ENCODE peak calls at places on chromosome 18, in eight cellular contexts. J is aorta, M is left lung, E is left ventricle myocardium inferior, O is colonic mucosa, W is body of pancreas, U is ascending aorta, T is tibial artery. B is an unnamed sample. For H3K4me1, the result is how much of the 10 kb centered on the place peaks cover.

GRCh38 chr18:49447810-49448745 is 12.4 kb downstream of the DYM start:
- DNase-seq in W (no peak), U (no peak), M (no peak), J (no peak), O (peak), T (no peak), E (no peak), B (no peak)

GRCh38 chr18:11570770-11571169 is 38.6 kb upstream of the SLC35G4 start:
- DNase-seq in J (no peak), T (no peak), U (no peak), W (no peak), O (no peak), E (no peak), M (no peak), B (no peak)

GRCh38 chr18:25287096-25287495 is 64.9 kb downstream of the ZNF521 start:
- DNase-seq in E (no peak), T (no peak), W (no peak), M (no peak), J (no peak), U (no peak), O (no peak), B (no peak)

GRCh38 chr18:35430721-35431441 is 53.7 kb upstream of the ZNF396 start:
- DNase-seq in W (no peak), T (no peak), U (no peak), E (no peak), M (no peak), O (no peak), J (no peak), B (no peak)

GRCh38 chr18:32730620-32731021 is 42.2 kb downstream of the KLHL14 start:
- DNase-seq in T (no peak), E (no peak), M (no peak), O (no peak), W (no peak), U (no peak), J (no peak), B (no peak)

GRCh38 chr18:54843302-54843701 is 15.0 kb downstream of the RAB27B start:
- DNase-seq in M (no peak), J (no peak), E (no peak), U (no peak), O (no peak), T (no peak), W (no peak), B (no peak)

GRCh38 chr18:40949138-40949949 is 1005.7 kb upstream of the PIK3C3 start:
- DNase-seq in M (peak), J (no peak), W (no peak), O (no peak), U (no peak), E (no peak), T (no peak), B (no peak)

GRCh38 chr18:61551586-61551985 is 218.4 kb downstream of the CDH20 start:
- DNase-seq in J (no peak), M (no peak), W (peak), E (no peak), T (no peak), O (peak), U (no peak), B (peak)

GRCh38 chr18:29154758-29155725 is 978.1 kb upstream of the CDH2 start:
- DNase-seq in M (no peak), E (no peak), U (no peak), O (no peak), T (no peak), W (peak), J (no peak), B (no peak)

GRCh38 chr18:275486-275885 is 7.6 kb upstream of the THOC1 start:
- DNase-seq in W (no peak), E (no peak), U (no peak), T (no peak), M (no peak), J (no peak), O (no peak), B (no peak)

GRCh38 chr18:79484661-79485621 is 89.2 kb downstream of the NFATC1 start:
- DNase-seq in M (peak), E (peak), U (peak), W (peak), J (peak), O (no peak), T (peak), B (peak)

GRCh38 chr18:74946646-74947045 is 262.3 kb downstream of the PTGR3 start:
- DNase-seq in M (no peak), U (no peak), T (no peak), E (no peak), O (no peak), W (no peak), J (no peak), B (no peak)

GRCh38 chr18:76256897-76257500 is 238.0 kb downstream of the ZNF516 start:
- DNase-seq in W (peak), O (no peak), J (no peak), E (no peak), T (no peak), U (no peak), M (no peak), B (peak)

GRCh38 chr18:21684731-21685130 is 19.8 kb downstream of the ABHD3 start:
- DNase-seq in J (no peak), O (no peak), W (no peak), U (no peak), E (no peak), M (no peak), T (no peak), B (no peak)

GRCh38 chr18:21686282-21687105 is 18.1 kb downstream of the ABHD3 start:
- DNase-seq in T (no peak), E (no peak), W (no peak), M (no peak), J (no peak), O (peak), U (no peak), B (no peak)

GRCh38 chr18:21680148-21680547 is 24.4 kb downstream of the ABHD3 start:
- DNase-seq in U (no peak), J (no peak), O (no peak), W (no peak), T (no peak), E (no peak), M (no peak), B (no peak)

GRCh38 chr18:21678897-21679296 is 25.7 kb downstream of the ABHD3 start:
- DNase-seq in E (no peak), U (no peak), W (no peak), J (no peak), O (no peak), T (no peak), M (no peak), B (no peak)

DNA sequence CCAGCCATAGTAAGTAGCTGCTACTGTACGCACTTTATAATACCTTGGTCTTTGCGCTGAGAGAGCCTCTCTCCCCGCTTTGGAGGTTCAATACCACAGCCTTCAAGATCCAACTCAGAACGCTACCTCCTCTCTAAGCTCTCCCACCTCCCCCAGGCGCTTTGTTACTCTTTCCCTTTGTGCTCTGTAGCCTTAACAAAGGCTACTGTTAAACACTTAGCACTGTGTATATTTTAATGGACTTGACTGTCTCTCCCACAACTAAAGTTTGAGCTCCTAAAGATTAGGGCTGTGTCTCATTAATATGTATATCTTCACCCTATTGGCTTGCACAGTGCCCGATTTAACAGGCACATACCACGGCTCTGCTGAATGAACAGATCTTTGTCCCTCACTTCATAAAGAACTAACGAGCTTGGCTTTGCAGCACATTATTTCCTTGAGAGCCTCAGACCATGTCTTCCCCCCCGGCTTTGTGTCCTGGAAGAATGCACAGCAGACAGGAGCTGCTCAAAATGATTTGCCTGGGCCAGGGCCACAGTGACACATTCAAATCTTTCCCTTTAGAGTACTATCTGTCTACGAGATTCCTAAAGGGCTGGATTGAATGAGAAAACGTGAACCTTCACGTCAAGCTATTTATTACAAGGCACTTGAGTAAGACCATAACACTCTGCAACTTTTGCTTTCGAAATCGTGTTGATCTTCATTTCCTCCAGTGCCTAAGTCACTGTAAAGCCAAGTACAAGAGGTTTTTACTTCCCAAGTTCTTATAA is 22.1 kb downstream of the ABHD3 start:
- DNase-seq in W (peak), O (no peak), T (no peak), M (no peak), U (no peak), J (no peak), E (no peak), B (peak)
- H3K4me3 ChIP-seq in W (no peak), O (peak), T (peak), M (peak), U (peak), J (peak), E (peak), B (peak)

DNA sequence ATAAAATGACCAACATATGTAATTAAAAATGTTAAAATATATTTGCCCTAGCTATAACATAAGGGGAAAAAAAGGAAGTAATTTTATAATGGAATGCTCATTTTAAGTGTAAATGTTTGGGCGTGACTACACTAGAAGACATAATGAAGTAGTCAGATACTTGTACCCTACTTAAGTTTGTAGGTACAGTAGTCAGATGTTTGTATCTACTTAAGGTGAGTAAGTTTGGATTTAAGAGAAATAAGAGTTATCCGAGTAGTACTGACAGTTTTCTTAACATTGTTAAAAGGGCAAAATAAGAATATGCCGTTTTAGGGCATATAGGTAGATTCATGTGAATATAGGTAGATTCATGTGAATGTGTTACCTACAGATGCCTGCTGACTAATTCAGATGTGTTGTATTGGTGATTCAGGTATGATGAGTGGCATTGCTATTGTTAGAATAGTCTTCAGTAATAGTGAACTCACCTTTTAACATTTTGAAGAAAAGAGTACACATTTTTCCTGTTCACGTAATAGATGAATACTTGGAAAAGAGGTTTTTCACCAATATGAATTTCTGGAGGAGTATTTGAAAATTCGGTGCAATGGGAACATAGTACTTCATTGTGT is 14.9 kb downstream of the VAPA start:
- DNase-seq in W (no peak), T (no peak), U (no peak), J (no peak), M (no peak), O (no peak), E (no peak), B (no peak)
- H3K4me1 ChIP-seq in W (half or more), T (under half), U (under half), J (under half), M (under half), O (under half), E (half or more), B (half or more)

GRCh38 chr18:62899534-62899933 is 184.2 kb downstream of the PHLPP1 start:
- DNase-seq in M (no peak), E (no peak), T (no peak), O (no peak), U (no peak), W (no peak), J (no peak), B (no peak)
- H3K27ac ChIP-seq in M (no peak), E (no peak), T (no peak), O (no peak), U (no peak), W (no peak), J (no peak), B (no peak)

GRCh38 chr18:9321017-9321452 is 13.5 kb upstream of the TWSG1 start:
- DNase-seq in T (no peak), J (no peak), U (no peak), M (no peak), E (no peak), W (no peak), O (no peak), B (no peak)
- H3K4me3 ChIP-seq in T (no peak), J (no peak), U (no peak), M (no peak), E (no peak), W (no peak), O (no peak), B (no peak)

DNA sequence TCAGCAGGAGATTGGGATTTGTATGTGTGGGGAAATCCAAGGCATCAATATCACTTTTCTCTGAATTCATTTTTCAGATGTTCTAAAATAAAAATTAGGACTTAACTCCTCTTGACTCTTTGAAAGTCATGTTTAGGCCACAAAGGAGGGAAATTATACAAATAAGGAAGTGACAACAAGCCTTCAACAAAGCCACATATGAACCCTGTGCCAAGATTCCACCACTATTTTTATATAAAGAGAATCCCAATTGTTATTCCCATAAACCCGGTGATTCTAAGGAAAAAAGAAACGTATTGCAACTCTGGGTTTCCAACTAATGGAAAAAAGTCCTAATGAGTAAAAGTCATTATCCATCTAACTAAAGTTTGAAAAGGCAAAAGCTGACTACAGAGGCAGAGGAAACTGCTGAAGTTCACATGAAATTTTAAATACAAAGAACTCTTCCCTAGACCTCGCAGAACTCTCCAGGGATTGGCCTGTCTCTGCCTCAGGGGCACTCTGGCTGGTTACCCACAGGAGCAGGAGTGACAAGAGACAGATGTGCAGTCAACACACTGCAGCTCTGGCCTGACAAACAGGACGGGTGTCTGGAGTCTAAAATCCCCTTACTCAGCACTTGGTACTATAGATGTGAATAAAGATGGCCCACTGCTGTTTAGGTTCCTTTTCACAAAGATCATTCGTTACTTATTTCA is 11.5 kb downstream of the NPC1 start:
- DNase-seq in U (no peak), W (no peak), O (no peak), E (no peak), J (no peak), T (no peak), M (no peak), B (no peak)
- H3K4me1 ChIP-seq in U (under half), W (under half), O (under half), E (half or more), J (under half), T (under half), M (under half), B (under half)

DNA sequence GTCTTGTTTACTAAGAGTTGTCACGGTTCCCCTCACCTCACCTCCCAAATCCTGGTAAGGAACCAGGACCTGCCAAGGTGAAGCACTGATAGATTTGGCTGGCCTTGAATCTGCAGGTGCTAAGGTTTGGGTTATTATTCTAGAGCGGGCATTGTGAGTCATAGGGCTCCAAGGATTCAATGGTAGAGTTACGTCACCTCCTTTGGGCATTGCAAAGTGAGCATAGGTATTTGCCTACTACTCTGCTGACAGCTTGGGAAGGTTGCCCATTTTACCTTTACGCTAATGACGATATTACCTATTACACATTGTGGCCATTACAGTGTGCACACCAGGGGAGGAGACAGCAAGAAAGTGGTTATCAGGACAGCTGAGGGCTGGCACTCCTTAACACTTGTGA is 59.3 kb downstream of the SETBP1 start:
- DNase-seq in M (no peak), E (no peak), W (peak), J (no peak), U (no peak), O (no peak), T (no peak), B (no peak)
- H3K27ac ChIP-seq in M (no peak), E (no peak), W (peak), J (no peak), U (no peak), O (no peak), T (no peak), B (no peak)

GRCh38 chr18:2442726-2443275 is 128.5 kb downstream of the METTL4 start:
- DNase-seq in T (no peak), U (no peak), O (no peak), W (no peak), M (no peak), E (no peak), J (no peak), B (no peak)
- H3K4me3 ChIP-seq in T (no peak), U (no peak), O (no peak), W (no peak), M (no peak), E (no peak), J (no peak), B (no peak)

GRCh38 chr18:6746386-6746960 is 17.0 kb downstream of the ARHGAP28 start:
- DNase-seq in U (no peak), W (no peak), E (no peak), T (no peak), O (no peak), M (no peak), J (no peak), B (no peak)
- H3K4me1 ChIP-seq in U (under half), W (under half), E (under half), T (under half), O (under half), M (under half), J (under half), B (under half)